ENCODE peak calls at places on chromosomes 12 and 14, in eight cellular contexts. One of them, this sample, is unnamed.

GRCh38 chr12:38664661-38665269 is 240.6 kb downstream of the CPNE8 start:
- DNase-seq in thoracic aorta: no peak
- DNase-seq in pancreas: no peak
- DNase-seq in omental fat pad: no peak
- DNase-seq in AG09319: no peak
- DNase-seq in keratinocyte: no peak
- DNase-seq in BE2C: peak; percentile 55
- DNase-seq in HFFc6: no peak
- DNase-seq in this sample: peak; percentile 7

GRCh38 chr14:95361373-95362179 is 41.9 kb upstream of the CLMN start:
- DNase-seq in pancreas: peak; percentile 79
- DNase-seq in keratinocyte: peak; percentile 25
- DNase-seq in AG09319: no peak
- DNase-seq in omental fat pad: no peak
- DNase-seq in thoracic aorta: no peak
- DNase-seq in HFFc6: no peak
- DNase-seq in BE2C: no peak
- DNase-seq in this sample: peak; percentile 74

GRCh38 chr14:95185452-95186392 is 28.4 kb upstream of the DICER1 start:
- DNase-seq in AG09319: no peak
- DNase-seq in keratinocyte: no peak
- DNase-seq in HFFc6: no peak
- DNase-seq in BE2C: no peak
- DNase-seq in omental fat pad: no peak
- DNase-seq in thoracic aorta: no peak
- DNase-seq in pancreas: peak; percentile 36
- DNase-seq in this sample: no peak

GRCh38 chr12:55877824-55878223 is 35.1 kb upstream of the MMP19 start:
- DNase-seq in HFFc6: no peak
- DNase-seq in BE2C: no peak
- DNase-seq in thoracic aorta: no peak
- DNase-seq in AG09319: no peak
- DNase-seq in keratinocyte: no peak
- DNase-seq in pancreas: no peak
- DNase-seq in omental fat pad: no peak
- DNase-seq in this sample: no peak

GRCh38 chr14:68843471-68844209 is 50.8 kb upstream of the ZFP36L1 start:
- DNase-seq in pancreas: peak; percentile 82
- DNase-seq in omental fat pad: peak; percentile 72
- DNase-seq in AG09319: peak; percentile 36
- DNase-seq in keratinocyte: no peak
- DNase-seq in HFFc6: peak; percentile 47
- DNase-seq in thoracic aorta: peak; percentile 29
- DNase-seq in BE2C: peak; percentile 75
- DNase-seq in this sample: peak; percentile 79

GRCh38 chr14:102209224-102209966 is 69.7 kb downstream of the WDR20 start:
- DNase-seq in keratinocyte: no peak
- DNase-seq in AG09319: no peak
- DNase-seq in BE2C: peak; percentile 69
- DNase-seq in thoracic aorta: no peak
- DNase-seq in HFFc6: peak; percentile 47
- DNase-seq in pancreas: no peak
- DNase-seq in omental fat pad: no peak
- DNase-seq in this sample: no peak

GRCh38 chr12:93802698-93803097 is 125.5 kb downstream of the CRADD start:
- DNase-seq in omental fat pad: no peak
- DNase-seq in HFFc6: peak; percentile 56
- DNase-seq in thoracic aorta: no peak
- DNase-seq in AG09319: no peak
- DNase-seq in keratinocyte: no peak
- DNase-seq in BE2C: no peak
- DNase-seq in pancreas: no peak
- DNase-seq in this sample: no peak

GRCh38 chr14:88166616-88167015 is 156.5 kb downstream of the KCNK10 start:
- DNase-seq in omental fat pad: no peak
- DNase-seq in thoracic aorta: no peak
- DNase-seq in AG09319: no peak
- DNase-seq in HFFc6: peak; percentile 16
- DNase-seq in keratinocyte: peak; percentile 71
- DNase-seq in pancreas: no peak
- DNase-seq in BE2C: no peak
- DNase-seq in this sample: no peak

GRCh38 chr12:50937653-50938052 is 14.7 kb upstream of the HIGD1C start:
- DNase-seq in pancreas: no peak
- DNase-seq in omental fat pad: no peak
- DNase-seq in HFFc6: no peak
- DNase-seq in BE2C: no peak
- DNase-seq in AG09319: no peak
- DNase-seq in keratinocyte: no peak
- DNase-seq in thoracic aorta: no peak
- DNase-seq in this sample: no peak

GRCh38 chr12:68792952-68793351 is 15.0 kb upstream of the MDM2 start:
- DNase-seq in thoracic aorta: no peak
- DNase-seq in omental fat pad: no peak
- DNase-seq in pancreas: no peak
- DNase-seq in keratinocyte: no peak
- DNase-seq in HFFc6: peak; percentile 20
- DNase-seq in AG09319: no peak
- DNase-seq in BE2C: peak; percentile 12
- DNase-seq in this sample: peak; percentile 70

GRCh38 chr12:52207895-52208294 is 16.1 kb upstream of the KRT80 start:
- DNase-seq in HFFc6: no peak
- DNase-seq in pancreas: peak; percentile 95
- DNase-seq in BE2C: peak; percentile 75
- DNase-seq in thoracic aorta: no peak
- DNase-seq in AG09319: no peak
- DNase-seq in omental fat pad: peak; percentile 32
- DNase-seq in keratinocyte: no peak
- DNase-seq in this sample: no peak

GRCh38 chr14:101113108-101113612 is 209.6 kb upstream of the RTL1 start:
- DNase-seq in HFFc6: no peak
- DNase-seq in thoracic aorta: no peak
- DNase-seq in AG09319: no peak
- DNase-seq in pancreas: no peak
- DNase-seq in BE2C: no peak
- DNase-seq in keratinocyte: no peak
- DNase-seq in omental fat pad: no peak
- DNase-seq in this sample: no peak

GRCh38 chr14:57632649-57633048 is 139.0 kb upstream of the CCDC198 start:
- DNase-seq in pancreas: no peak
- DNase-seq in BE2C: no peak
- DNase-seq in thoracic aorta: no peak
- DNase-seq in HFFc6: no peak
- DNase-seq in keratinocyte: no peak
- DNase-seq in AG09319: no peak
- DNase-seq in omental fat pad: no peak
- DNase-seq in this sample: no peak

GRCh38 chr12:28950049-28950448 is 199.0 kb upstream of the FAR2 start:
- DNase-seq in HFFc6: no peak
- DNase-seq in BE2C: no peak
- DNase-seq in pancreas: no peak
- DNase-seq in thoracic aorta: no peak
- DNase-seq in keratinocyte: no peak
- DNase-seq in omental fat pad: no peak
- DNase-seq in AG09319: no peak
- DNase-seq in this sample: no peak

GRCh38 chr12:63007726-63008125 is 72.8 kb upstream of the PPM1H start:
- DNase-seq in omental fat pad: no peak
- DNase-seq in pancreas: no peak
- DNase-seq in BE2C: no peak
- DNase-seq in HFFc6: no peak
- DNase-seq in thoracic aorta: no peak
- DNase-seq in AG09319: no peak
- DNase-seq in keratinocyte: no peak
- DNase-seq in this sample: no peak

GRCh38 chr14:55285048-55285652 is 13.9 kb downstream of the FBXO34 start:
- DNase-seq in keratinocyte: no peak
- DNase-seq in thoracic aorta: no peak
- DNase-seq in HFFc6: no peak
- DNase-seq in omental fat pad: no peak
- DNase-seq in pancreas: no peak
- DNase-seq in BE2C: no peak
- DNase-seq in AG09319: no peak
- DNase-seq in this sample: no peak

GRCh38 chr12:66301944-66302826 is at the start of gene HELB:
- DNase-seq in thoracic aorta: peak; percentile 95
- DNase-seq in AG09319: peak; percentile 88
- DNase-seq in HFFc6: peak; percentile 93
- DNase-seq in omental fat pad: peak; percentile 98
- DNase-seq in pancreas: peak; percentile 99
- DNase-seq in BE2C: peak; percentile 99
- DNase-seq in keratinocyte: peak; percentile 72
- DNase-seq in this sample: peak; percentile 95

GRCh38 chr14:106845286-106846087 is 1319.1 kb downstream of the TMEM121 start:
- DNase-seq in HFFc6: no peak
- DNase-seq in keratinocyte: no peak
- DNase-seq in thoracic aorta: no peak
- DNase-seq in BE2C: peak; percentile 6
- DNase-seq in pancreas: peak; percentile 73
- DNase-seq in omental fat pad: no peak
- DNase-seq in AG09319: no peak
- DNase-seq in this sample: peak; percentile 48

GRCh38 chr12:111775205-111776193 is 8.8 kb downstream of the ALDH2 start:
- DNase-seq in thoracic aorta: no peak
- DNase-seq in pancreas: peak; percentile 70
- DNase-seq in BE2C: peak; percentile 70
- DNase-seq in HFFc6: no peak
- DNase-seq in omental fat pad: peak; percentile 39
- DNase-seq in keratinocyte: no peak
- DNase-seq in AG09319: peak; percentile 90
- DNase-seq in this sample: peak; percentile 83

DNA sequence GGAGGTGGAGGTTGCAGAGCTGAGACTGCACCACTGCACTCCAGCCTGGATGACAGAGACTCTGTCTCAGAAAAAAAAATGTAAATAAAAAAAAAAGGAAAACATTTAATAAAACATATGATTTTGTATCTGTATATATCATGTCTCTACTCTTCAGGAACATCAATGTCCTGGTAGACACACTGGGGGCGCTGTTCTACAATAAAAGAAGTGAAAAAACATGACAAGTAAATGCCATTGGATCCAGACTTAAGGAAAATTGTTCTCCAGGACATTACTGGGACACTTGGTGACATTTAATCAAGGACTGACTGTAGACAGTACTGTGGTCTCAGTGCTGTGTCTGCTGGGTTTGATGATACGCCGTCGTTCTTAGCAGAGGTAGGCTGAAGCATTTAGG is 15.5 kb upstream of the KLC1 start:
- DNase-seq in keratinocyte: no peak
- DNase-seq in pancreas: no peak
- DNase-seq in AG09319: no peak
- DNase-seq in BE2C: peak; percentile 33
- DNase-seq in omental fat pad: no peak
- DNase-seq in thoracic aorta: no peak
- DNase-seq in HFFc6: no peak
- DNase-seq in this sample: no peak
- TF ChIP-seq CTCF in keratinocyte: peak; percentile 31
- TF ChIP-seq CTCF in pancreas: no peak
- TF ChIP-seq CTCF in AG09319: peak; percentile 33
- TF ChIP-seq CTCF in BE2C: peak; percentile 51
- TF ChIP-seq CTCF in omental fat pad: no peak
- TF ChIP-seq CTCF in thoracic aorta: no peak
- TF ChIP-seq CTCF in HFFc6: peak; percentile 67
- TF ChIP-seq CTCF in this sample: no peak

GRCh38 chr14:49617846-49618519 is 2.4 kb downstream of the RPL36AL start:
- DNase-seq in pancreas: no peak
- DNase-seq in BE2C: no peak
- DNase-seq in keratinocyte: no peak
- DNase-seq in omental fat pad: no peak
- DNase-seq in thoracic aorta: no peak
- DNase-seq in HFFc6: no peak
- DNase-seq in AG09319: no peak
- DNase-seq in this sample: no peak

GRCh38 chr14:49621114-49621881 is 699 bp downstream of the MGAT2 start:
- DNase-seq in thoracic aorta: peak; percentile 25
- DNase-seq in keratinocyte: no peak
- DNase-seq in AG09319: no peak
- DNase-seq in pancreas: peak; percentile 61
- DNase-seq in HFFc6: peak; percentile 40
- DNase-seq in omental fat pad: no peak
- DNase-seq in BE2C: peak; percentile 80
- DNase-seq in this sample: peak; percentile 47

GRCh38 chr14:49622022-49622607 is 1.5 kb downstream of the MGAT2 start:
- DNase-seq in pancreas: no peak
- DNase-seq in omental fat pad: no peak
- DNase-seq in thoracic aorta: no peak
- DNase-seq in keratinocyte: no peak
- DNase-seq in HFFc6: no peak
- DNase-seq in BE2C: no peak
- DNase-seq in AG09319: no peak
- DNase-seq in this sample: no peak

GRCh38 chr14:49619730-49620129 is 696 bp downstream of the RPL36AL start:
- DNase-seq in BE2C: no peak
- DNase-seq in thoracic aorta: no peak
- DNase-seq in keratinocyte: no peak
- DNase-seq in pancreas: no peak
- DNase-seq in omental fat pad: no peak
- DNase-seq in HFFc6: no peak
- DNase-seq in AG09319: no peak
- DNase-seq in this sample: no peak

GRCh38 chr14:49620182-49621113 is at the start of the genes MGAT2 and RPL36AL:
- DNase-seq in BE2C: peak; percentile 99
- DNase-seq in HFFc6: peak; percentile 99
- DNase-seq in thoracic aorta: peak; percentile 87
- DNase-seq in omental fat pad: peak; percentile 82
- DNase-seq in pancreas: peak; percentile 99
- DNase-seq in keratinocyte: peak; percentile 71
- DNase-seq in AG09319: peak; percentile 98
- DNase-seq in this sample: peak; percentile 97
- TF ChIP-seq CTCF in BE2C: peak; percentile 25
- TF ChIP-seq CTCF in HFFc6: peak; percentile 53
- TF ChIP-seq CTCF in thoracic aorta: peak; percentile 33
- TF ChIP-seq CTCF in omental fat pad: no peak
- TF ChIP-seq CTCF in pancreas: peak; percentile 24
- TF ChIP-seq CTCF in keratinocyte: peak; percentile 7
- TF ChIP-seq CTCF in AG09319: peak; percentile 20
- TF ChIP-seq CTCF in this sample: peak; percentile 17

GRCh38 chr14:77059276-77059934 is 30.9 kb upstream of the IRF2BPL start:
- DNase-seq in thoracic aorta: no peak
- DNase-seq in AG09319: peak; percentile 42
- DNase-seq in omental fat pad: no peak
- DNase-seq in HFFc6: peak; percentile 94
- DNase-seq in pancreas: no peak
- DNase-seq in BE2C: peak; percentile 95
- DNase-seq in keratinocyte: no peak
- DNase-seq in this sample: no peak
- TF ChIP-seq CTCF in thoracic aorta: no peak
- TF ChIP-seq CTCF in AG09319: peak; percentile 29
- TF ChIP-seq CTCF in omental fat pad: no peak
- TF ChIP-seq CTCF in HFFc6: peak; percentile 76
- TF ChIP-seq CTCF in pancreas: no peak
- TF ChIP-seq CTCF in BE2C: peak; percentile 71
- TF ChIP-seq CTCF in keratinocyte: no peak
- TF ChIP-seq CTCF in this sample: peak; percentile 13

DNA sequence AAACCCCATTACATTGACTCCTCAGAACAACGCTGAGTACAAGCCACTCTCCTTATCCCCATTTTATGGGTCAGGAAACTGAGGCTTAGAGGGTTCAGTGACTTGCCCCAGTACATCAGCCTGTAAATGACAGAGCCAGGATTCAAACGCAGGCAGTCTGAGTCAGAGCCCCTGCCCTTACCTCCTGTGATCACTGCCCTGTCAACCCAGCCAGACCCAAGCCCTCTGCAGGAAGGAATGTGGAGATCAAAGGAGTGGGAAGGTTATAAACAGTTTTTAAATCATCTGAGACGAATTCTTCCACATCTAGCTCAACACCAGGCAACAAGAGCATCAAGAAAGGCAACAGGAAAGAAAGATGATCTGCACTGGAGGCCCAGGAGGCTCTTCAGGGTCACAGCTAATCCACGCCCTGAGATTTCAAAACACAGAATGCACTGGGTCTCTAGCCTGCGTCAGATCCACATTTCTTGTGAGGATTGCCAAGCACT is 38.5 kb downstream of the SPTB start:
- DNase-seq in thoracic aorta: no peak
- DNase-seq in keratinocyte: peak; percentile 9
- DNase-seq in omental fat pad: no peak
- DNase-seq in HFFc6: peak; percentile 75
- DNase-seq in BE2C: no peak
- DNase-seq in pancreas: no peak
- DNase-seq in AG09319: peak; percentile 11
- DNase-seq in this sample: no peak
- TF ChIP-seq CTCF in thoracic aorta: no peak
- TF ChIP-seq CTCF in keratinocyte: peak; percentile 70
- TF ChIP-seq CTCF in omental fat pad: no peak
- TF ChIP-seq CTCF in HFFc6: peak; percentile 79
- TF ChIP-seq CTCF in BE2C: peak; percentile 38
- TF ChIP-seq CTCF in pancreas: no peak
- TF ChIP-seq CTCF in AG09319: peak; percentile 41
- TF ChIP-seq CTCF in this sample: no peak